ENCODE peak calls at places on chromosomes 16 and 17, in five cellular contexts. B, S, C, Q and N are unnamed samples.

GRCh38 chr17:10198509-10199249 is at the start of gene GAS7:
- DNase-seq in B (no peak), S (peak), C (peak), Q (no peak), N (peak)

GRCh38 chr16:68351463-68351862 is 40.6 kb downstream of the PRMT7 start:
- DNase-seq in B (no peak), S (no peak), C (no peak), Q (no peak), N (no peak)

GRCh38 chr16:1150511-1150982 is 2.4 kb upstream of the CACNA1H start:
- DNase-seq in B (no peak), S (no peak), C (no peak), Q (peak), N (no peak)

GRCh38 chr17:78795241-78795640 is 13.2 kb upstream of the CYTH1 start:
- DNase-seq in B (no peak), S (no peak), C (no peak), Q (no peak), N (no peak)

GRCh38 chr17:40552806-40553693 is 12.2 kb downstream of the CCR7 start:
- DNase-seq in B (no peak), S (no peak), C (no peak), Q (no peak), N (peak)

GRCh38 chr17:45296003-45296832 is 20.6 kb downstream of the MAP3K14 start:
- DNase-seq in B (no peak), S (no peak), C (no peak), Q (peak), N (no peak)

GRCh38 chr16:85082553-85083050 is 29.7 kb downstream of the CIBAR2 start:
- DNase-seq in B (no peak), S (no peak), C (no peak), Q (no peak), N (no peak)

GRCh38 chr16:54283735-54284318 is 2.8 kb downstream of the IRX3 start:
- DNase-seq in B (no peak), S (no peak), C (no peak), Q (no peak), N (no peak)

GRCh38 chr17:82985973-82986372 is 93.4 kb upstream of the METRNL start:
- DNase-seq in B (no peak), S (peak), C (no peak), Q (no peak), N (no peak)

GRCh38 chr17:61583242-61583641 is 7.8 kb downstream of the NACA2 start:
- DNase-seq in B (peak), S (no peak), C (no peak), Q (peak), N (no peak)

GRCh38 chr17:48600244-48601098 is 4.3 kb downstream of the HOXB6 start:
- DNase-seq in B (no peak), S (no peak), C (no peak), Q (no peak), N (peak)

GRCh38 chr16:10558746-10559641 is 21.4 kb downstream of the EMP2 start:
- DNase-seq in B (no peak), S (peak), C (peak), Q (peak), N (peak)

GRCh38 chr17:27327871-27328270 is 34.0 kb downstream of the WSB1 start:
- DNase-seq in B (no peak), S (no peak), C (no peak), Q (no peak), N (no peak)

GRCh38 chr17:78267257-78268073 is 36.0 kb downstream of the TMEM235 start:
- DNase-seq in B (no peak), S (no peak), C (no peak), Q (no peak), N (no peak)

GRCh38 chr17:80012156-80012555 is 23.5 kb downstream of the TBC1D16 start:
- DNase-seq in B (no peak), S (no peak), C (no peak), Q (no peak), N (no peak)

GRCh38 chr17:49390548-49391324 is 23.9 kb downstream of the PHB1 start:
- DNase-seq in B (no peak), S (peak), C (peak), Q (no peak), N (peak)

GRCh38 chr17:14299261-14300093 is 1.4 kb upstream of the HS3ST3B1 start:
- DNase-seq in B (no peak), S (peak), C (no peak), Q (no peak), N (peak)

GRCh38 chr17:882827-883585 is 96.6 kb downstream of the NXN start:
- DNase-seq in B (peak), S (peak), C (no peak), Q (no peak), N (peak)

GRCh38 chr17:83098241-83099085 is 19.1 kb downstream of the METRNL start:
- DNase-seq in B (no peak), S (peak), C (no peak), Q (no peak), N (no peak)

GRCh38 chr17:50380369-50381259 is 7.6 kb downstream of the EME1 start:
- DNase-seq in B (no peak), S (no peak), C (no peak), Q (peak), N (no peak)

GRCh38 chr17:72185571-72185970 is 64.8 kb downstream of the SOX9 start:
- DNase-seq in B (no peak), S (no peak), C (no peak), Q (no peak), N (no peak)

GRCh38 chr17:76527430-76528111 is 9.9 kb downstream of the CYGB start:
- DNase-seq in B (no peak), S (peak), C (no peak), Q (peak), N (no peak)

GRCh38 chr17:75763613-75764416 is 1.2 kb downstream of the GALK1 start:
- DNase-seq in B (no peak), S (no peak), C (no peak), Q (no peak), N (no peak)

GRCh38 chr17:30344283-30345088 is 10.6 kb upstream of the TMIGD1 start:
- DNase-seq in B (peak), S (peak), C (peak), Q (peak), N (peak)

GRCh38 chr16:85449885-85450245 is 163.3 kb upstream of the GSE1 start:
- DNase-seq in B (no peak), S (no peak), C (no peak), Q (no peak), N (no peak)

GRCh38 chr16:85842848-85843247 is 43.4 kb downstream of the COX4I1 start:
- DNase-seq in B (no peak), S (no peak), C (no peak), Q (no peak), N (no peak)